ENCODE peak calls at places on chromosomes 5 and 9, in seven cellular contexts. Y, G, U, J, N, K and I are unnamed samples.

GRCh38 chr5:67941750-67942450 is 273.7 kb upstream of the PIK3R1 start:
- DNase-seq in Y (no peak), G (no peak), U (no peak), J (no peak), N (no peak), K (no peak), I (no peak)

GRCh38 chr9:131960311-131960710 is 119.4 kb downstream of the MED27 start:
- DNase-seq in Y (no peak), G (no peak), U (peak), J (no peak), N (no peak), K (no peak), I (no peak)

GRCh38 chr9:14780251-14780650 is 57.7 kb upstream of the CER1 start:
- DNase-seq in Y (no peak), G (no peak), U (no peak), J (no peak), N (no peak), K (no peak), I (no peak)

GRCh38 chr9:5450360-5451051 is at the start of gene CD274:
- DNase-seq in Y (peak), G (peak), U (peak), J (no peak), N (peak), K (peak), I (peak)

GRCh38 chr9:138010861-138011260 is 133.3 kb downstream of the CACNA1B start:
- DNase-seq in Y (no peak), G (peak), U (no peak), J (no peak), N (peak), K (no peak), I (no peak)

GRCh38 chr9:129590466-129590865 is 30.4 kb downstream of the C9orf50 start:
- DNase-seq in Y (no peak), G (no peak), U (no peak), J (no peak), N (no peak), K (no peak), I (no peak)

GRCh38 chr5:36703245-36703860 is 96.9 kb downstream of the SLC1A3 start:
- DNase-seq in Y (no peak), G (no peak), U (no peak), J (no peak), N (peak), K (no peak), I (no peak)

GRCh38 chr5:175842947-175843793 is 28.2 kb upstream of the CPLX2 start:
- DNase-seq in Y (no peak), G (no peak), U (peak), J (peak), N (no peak), K (no peak), I (peak)

GRCh38 chr5:34820593-34820992 is 18.4 kb upstream of the TTC23L start:
- DNase-seq in Y (no peak), G (no peak), U (no peak), J (no peak), N (no peak), K (no peak), I (no peak)

GRCh38 chr9:114655689-114656088 is 1.9 kb downstream of the TEX53 start:
- DNase-seq in Y (peak), G (no peak), U (no peak), J (no peak), N (no peak), K (no peak), I (no peak)

GRCh38 chr5:139925650-139926640 is 117.2 kb downstream of the NRG2 start:
- DNase-seq in Y (peak), G (no peak), U (no peak), J (no peak), N (no peak), K (no peak), I (no peak)

GRCh38 chr5:151234476-151235238 is 10.8 kb upstream of the CCDC69 start:
- DNase-seq in Y (no peak), G (peak), U (no peak), J (no peak), N (peak), K (peak), I (peak)

GRCh38 chr9:86515221-86515620 is 161.0 kb upstream of the TUT7 start:
- DNase-seq in Y (no peak), G (no peak), U (no peak), J (no peak), N (no peak), K (no peak), I (peak)

GRCh38 chr5:54703091-54703490 is 185.5 kb downstream of the SNX18 start:
- DNase-seq in Y (no peak), G (peak), U (peak), J (peak), N (no peak), K (no peak), I (peak)

GRCh38 chr9:119284118-119284517 is 85.1 kb downstream of the BRINP1 start:
- DNase-seq in Y (no peak), G (no peak), U (no peak), J (peak), N (no peak), K (no peak), I (no peak)

GRCh38 chr5:139982157-139982974 is 60.7 kb downstream of the NRG2 start:
- DNase-seq in Y (peak), G (peak), U (peak), J (no peak), N (no peak), K (no peak), I (peak)

GRCh38 chr9:70315389-70315788 is 56.6 kb downstream of the SMC5 start:
- DNase-seq in Y (no peak), G (no peak), U (peak), J (no peak), N (no peak), K (no peak), I (no peak)

GRCh38 chr5:142529626-142530278 is 156.1 kb downstream of the FGF1 start:
- DNase-seq in Y (no peak), G (no peak), U (peak), J (no peak), N (no peak), K (no peak), I (peak)

GRCh38 chr5:77558266-77558665 is 66.2 kb upstream of the WDR41 start:
- DNase-seq in Y (no peak), G (no peak), U (no peak), J (no peak), N (no peak), K (no peak), I (no peak)

GRCh38 chr9:14043491-14043890 is 270.4 kb downstream of the NFIB start:
- DNase-seq in Y (no peak), G (no peak), U (no peak), J (no peak), N (no peak), K (no peak), I (no peak)

GRCh38 chr9:13810510-13810909 is 503.4 kb downstream of the NFIB start:
- DNase-seq in Y (no peak), G (no peak), U (no peak), J (peak), N (peak), K (no peak), I (no peak)

GRCh38 chr9:106487256-106487655 is 375.7 kb upstream of the ZNF462 start:
- DNase-seq in Y (no peak), G (no peak), U (no peak), J (no peak), N (no peak), K (no peak), I (no peak)

GRCh38 chr5:27137329-27137728 is 98.9 kb upstream of the CDH9 start:
- DNase-seq in Y (no peak), G (no peak), U (no peak), J (no peak), N (no peak), K (no peak), I (no peak)

GRCh38 chr9:117714282-117714681 is 10.1 kb downstream of the TLR4 start:
- DNase-seq in Y (no peak), G (no peak), U (no peak), J (no peak), N (no peak), K (no peak), I (no peak)

GRCh38 chr5:12526113-12526512 is 621.9 kb upstream of the CTNND2 start:
- DNase-seq in Y (no peak), G (no peak), U (no peak), J (no peak), N (no peak), K (no peak), I (no peak)

GRCh38 chr9:752681-753200 is 88.8 kb upstream of the DMRT1 start:
- DNase-seq in Y (no peak), G (no peak), U (peak), J (no peak), N (no peak), K (no peak), I (no peak)

GRCh38 chr5:117681855-117682254 is 1107.2 kb upstream of the SEMA6A start:
- DNase-seq in Y (no peak), G (no peak), U (no peak), J (peak), N (no peak), K (no peak), I (no peak)

GRCh38 chr5:150178262-150178661 is 11.6 kb upstream of the SLC6A7 start:
- DNase-seq in Y (no peak), G (no peak), U (no peak), J (no peak), N (no peak), K (no peak), I (peak)

GRCh38 chr5:112348387-112348786 is 70.7 kb downstream of the EPB41L4A start:
- DNase-seq in Y (no peak), G (no peak), U (no peak), J (no peak), N (no peak), K (no peak), I (no peak)

GRCh38 chr5:148268556-148268955 is at the start of gene SPINK13:
- DNase-seq in Y (no peak), G (no peak), U (peak), J (peak), N (no peak), K (peak), I (peak)

GRCh38 chr5:9544502-9545300 is 1.2 kb downstream of the SEMA5A start:
- DNase-seq in Y (peak), G (peak), U (peak), J (peak), N (peak), K (peak), I (peak)

GRCh38 chr9:133237271-133237731 is 28.3 kb upstream of the OBP2B start:
- DNase-seq in Y (no peak), G (peak), U (no peak), J (no peak), N (peak), K (no peak), I (no peak)

GRCh38 chr5:129113867-129114266 is 19.3 kb downstream of the ISOC1 start:
- DNase-seq in Y (no peak), G (no peak), U (peak), J (no peak), N (no peak), K (no peak), I (no peak)
- TF ChIP-seq CTCF in Y (no peak), G (no peak), U (peak), J (no peak), N (no peak), K (no peak), I (no peak)

GRCh38 chr9:92325269-92325990 is at the start of the genes CENPP and NOL8:
- DNase-seq in Y (peak), G (peak), U (peak), J (peak), N (peak), K (peak), I (peak)
- TF ChIP-seq CTCF in Y (no peak), G (no peak), U (no peak), J (no peak), N (no peak), K (no peak), I (no peak)

DNA sequence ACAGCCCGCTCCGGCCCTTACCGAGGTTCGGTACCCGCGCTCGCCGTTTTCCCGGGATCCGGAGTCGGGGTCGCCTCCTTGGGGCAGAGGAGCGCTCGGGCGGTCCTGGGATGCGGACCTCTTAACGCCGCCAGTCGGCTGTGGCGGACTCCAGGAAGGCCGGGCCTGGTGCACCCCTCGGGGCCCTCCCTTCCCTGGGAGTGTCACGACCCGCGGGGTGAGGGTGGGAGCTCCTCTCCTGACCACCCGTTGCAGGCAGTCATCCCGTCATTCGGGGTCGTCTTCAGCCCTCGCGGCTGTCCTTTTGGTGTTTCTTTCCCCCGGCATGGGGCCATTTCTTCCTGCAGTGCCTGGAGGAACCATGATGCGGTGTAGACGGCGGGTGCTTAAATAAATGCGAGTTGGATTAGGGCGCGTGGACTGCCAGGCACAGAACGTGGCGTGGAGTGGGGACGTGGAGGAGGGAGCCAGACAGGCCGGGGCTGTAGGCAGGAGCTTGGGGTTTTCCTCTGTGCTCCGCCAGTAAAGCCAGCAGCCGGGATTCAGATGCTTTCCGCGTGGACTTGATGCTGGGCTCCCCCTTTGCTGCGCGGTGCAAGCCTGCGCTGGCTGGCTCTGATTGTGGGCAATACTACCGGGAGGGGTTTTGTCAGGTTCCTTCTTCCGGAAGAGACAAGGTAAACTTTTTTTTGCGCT is 793 bp downstream of the KDM4C start:
- DNase-seq in Y (peak), G (peak), U (peak), J (no peak), N (peak), K (peak), I (peak)
- TF ChIP-seq CTCF in Y (no peak), G (no peak), U (no peak), J (no peak), N (no peak), K (no peak), I (no peak)

DNA sequence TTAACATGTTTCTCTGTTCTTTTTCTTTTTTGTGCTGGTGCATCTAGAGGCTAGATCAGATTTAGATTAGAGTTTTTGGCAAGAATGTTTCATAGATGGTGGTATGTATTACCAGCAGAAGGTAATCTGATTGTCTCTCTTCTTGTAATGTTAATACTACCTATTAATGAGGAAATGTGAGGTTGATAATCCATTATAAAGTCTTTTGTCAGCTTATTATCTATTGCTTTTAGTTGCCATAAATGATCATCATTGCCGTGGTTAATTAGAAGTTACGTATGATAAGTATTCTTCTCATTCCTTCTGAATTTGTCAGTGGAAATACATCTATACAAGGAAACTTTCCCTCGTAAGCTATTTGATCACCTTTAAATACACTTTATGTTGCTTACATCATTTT is 135.0 kb downstream of the PAM start:
- DNase-seq in Y (no peak), G (no peak), U (no peak), J (no peak), N (no peak), K (no peak), I (no peak)
- TF ChIP-seq CTCF in Y (no peak), G (no peak), U (no peak), J (no peak), N (no peak), K (no peak), I (no peak)

GRCh38 chr5:136018814-136019777 is 9.7 kb upstream of the TGFBI start:
- DNase-seq in Y (peak), G (no peak), U (no peak), J (peak), N (no peak), K (no peak), I (no peak)
- TF ChIP-seq CTCF in Y (peak), G (no peak), U (no peak), J (peak), N (no peak), K (no peak), I (no peak)

GRCh38 chr9:92381780-92382179 is 22.6 kb downstream of the OGN start:
- DNase-seq in Y (no peak), G (no peak), U (no peak), J (no peak), N (no peak), K (no peak), I (no peak)

GRCh38 chr9:92384373-92384772 is 20.0 kb downstream of the OGN start:
- DNase-seq in Y (no peak), G (no peak), U (peak), J (no peak), N (no peak), K (no peak), I (no peak)

GRCh38 chr9:92385474-92385873 is 18.9 kb downstream of the OGN start:
- DNase-seq in Y (no peak), G (no peak), U (peak), J (no peak), N (no peak), K (no peak), I (no peak)

GRCh38 chr9:92385001-92385400 is 19.4 kb downstream of the OGN start:
- DNase-seq in Y (no peak), G (no peak), U (no peak), J (no peak), N (no peak), K (no peak), I (no peak)

DNA sequence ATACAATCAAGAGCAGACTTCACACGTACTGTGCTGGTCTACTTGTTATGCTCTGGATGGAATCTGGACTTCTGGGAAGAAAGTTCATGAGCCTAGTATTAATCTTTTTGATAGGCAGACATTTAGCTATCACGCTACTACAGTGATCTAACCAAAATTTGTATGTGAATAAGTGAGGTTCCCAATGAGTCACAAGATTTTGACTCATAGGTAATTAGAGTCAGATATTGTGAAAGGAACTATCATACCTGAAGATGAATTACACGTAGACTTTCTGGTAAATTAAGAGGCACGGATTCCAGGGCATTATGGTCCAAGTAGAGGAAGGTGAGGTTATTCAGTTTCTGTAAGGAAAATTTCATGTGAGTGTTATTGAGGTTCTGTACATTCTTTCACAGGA is 18.4 kb downstream of the OGN start:
- DNase-seq in Y (no peak), G (no peak), U (peak), J (no peak), N (no peak), K (no peak), I (no peak)
- TF ChIP-seq CTCF in Y (no peak), G (no peak), U (no peak), J (no peak), N (no peak), K (no peak), I (no peak)